ENCODE peak calls at places on chromosomes 11 and 22, in six cellular contexts. T is prostate gland, L is brain microvascular endothelial cell, N is GM12865, K is AG04450, G is body of pancreas. A is an unnamed sample.

GRCh38 chr22:26259510-26259909 is 90.2 kb downstream of the SEZ6L start:
- DNase-seq in K (no peak), L (no peak), N (peak; percentile 32), T (no peak), G (no peak), A (no peak)

GRCh38 chr11:71451596-71452353 is 1.2 kb upstream of the NADSYN1 start:
- DNase-seq in N (peak; percentile 23), G (peak; percentile 60), L (no peak), K (no peak), T (no peak), A (no peak)

GRCh38 chr22:49671331-49672012 is 156.2 kb downstream of the BRD1 start:
- DNase-seq in K (no peak), T (no peak), G (no peak), N (no peak), L (no peak), A (no peak)

GRCh38 chr11:6681949-6682348 is 1.2 kb downstream of the MRPL17 start:
- DNase-seq in L (peak; percentile 15), G (peak; percentile 16), N (peak; percentile 25), K (no peak), T (no peak), A (no peak)

GRCh38 chr11:2844116-2844515 is 41.5 kb downstream of the CDKN1C start:
- DNase-seq in T (no peak), K (no peak), L (no peak), G (no peak), N (no peak), A (no peak)

GRCh38 chr11:8356731-8357504 is 93.2 kb upstream of the LMO1 start:
- DNase-seq in T (no peak), G (peak; percentile 19), L (no peak), N (no peak), K (no peak), A (peak; percentile 29)

GRCh38 chr22:42296883-42297282 is 26.4 kb upstream of the TCF20 start:
- DNase-seq in K (no peak), G (no peak), N (no peak), L (no peak), T (no peak), A (no peak)

GRCh38 chr11:57787205-57787604 is 25.6 kb downstream of the CTNND1 start:
- DNase-seq in T (no peak), N (no peak), L (no peak), K (no peak), G (no peak), A (no peak)

GRCh38 chr11:42778193-42778592 is 533.6 kb upstream of the API5 start:
- DNase-seq in K (no peak), G (no peak), N (no peak), L (no peak), T (no peak), A (no peak)

GRCh38 chr11:368414-369335 is 624 bp upstream of the B4GALNT4 start:
- DNase-seq in K (no peak), T (no peak), G (no peak), N (no peak), L (peak; percentile 7), A (no peak)

GRCh38 chr11:115054541-115055538 is 376.5 kb downstream of the NXPE2 start:
- DNase-seq in L (no peak), K (no peak), N (no peak), T (no peak), G (no peak), A (no peak)

GRCh38 chr11:34381775-34382174 is 24.0 kb upstream of the ABTB2 start:
- DNase-seq in T (no peak), N (no peak), L (no peak), G (no peak), K (no peak), A (no peak)

GRCh38 chr11:86802146-86802545 is 1.8 kb downstream of the PRSS23 start:
- DNase-seq in K (no peak), L (no peak), G (no peak), N (no peak), T (no peak), A (no peak)

GRCh38 chr11:86800956-86801264 is 568 bp downstream of the PRSS23 start:
- DNase-seq in L (no peak), T (no peak), G (no peak), K (no peak), N (no peak), A (no peak)

GRCh38 chr11:86798988-86799387 is 1.4 kb upstream of the PRSS23 start:
- DNase-seq in G (no peak), K (peak; percentile 30), L (peak; percentile 88), T (no peak), N (no peak), A (no peak)

GRCh38 chr11:86799680-86800075 is 664 bp upstream of the PRSS23 start:
- DNase-seq in G (no peak), T (no peak), N (no peak), L (no peak), K (no peak), A (no peak)

DNA sequence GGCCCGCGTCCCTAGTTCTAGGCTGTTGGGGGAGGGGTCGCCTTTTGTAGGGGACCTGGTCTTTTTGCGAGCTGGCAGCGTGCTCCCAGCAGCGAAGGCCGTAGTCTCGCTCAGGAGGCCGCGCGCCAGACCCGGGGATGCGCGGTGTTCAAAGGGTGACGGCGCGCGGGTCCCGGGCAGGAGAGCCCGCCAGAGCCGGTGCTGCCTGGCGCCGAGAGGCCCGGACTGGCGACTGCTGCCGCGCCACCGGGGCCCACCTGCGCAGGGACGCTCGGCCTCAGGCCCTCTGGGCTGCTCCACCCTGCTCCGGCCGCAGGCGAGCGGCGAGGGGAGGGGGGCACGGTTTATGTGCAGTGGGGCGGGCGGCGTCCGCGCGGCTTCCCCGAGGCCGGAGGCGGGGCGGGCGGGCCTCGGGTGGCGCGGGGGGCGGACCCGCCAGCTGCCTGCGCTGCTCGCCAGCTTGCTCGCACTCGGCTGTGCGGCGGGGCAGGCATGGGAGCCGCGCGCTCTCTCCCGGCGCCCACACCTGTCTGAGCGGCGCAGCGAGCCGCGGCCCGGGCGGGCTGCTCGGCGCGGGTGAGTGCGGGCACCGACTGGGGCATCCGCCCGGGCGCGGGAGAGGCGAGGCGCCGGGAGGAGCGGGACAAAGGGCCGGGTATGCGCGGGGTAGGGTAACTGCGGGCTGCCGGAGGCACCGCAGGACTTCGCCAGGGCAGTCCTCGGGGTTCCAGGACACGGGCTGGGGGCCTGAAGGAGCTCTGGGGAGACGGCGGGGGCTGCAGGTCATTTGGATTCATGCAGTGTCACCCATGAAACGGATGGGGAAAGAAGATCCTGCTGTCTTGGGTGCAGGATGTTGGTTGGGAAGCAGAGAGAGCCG is at the start of gene PRSS23:
- DNase-seq in T (peak; percentile 68), N (no peak), G (peak; percentile 83), K (no peak), L (no peak), A (no peak)
- H3K4me3 ChIP-seq in T (peak within 1 kb of the TSS; percentile 78), N (no peak within 1 kb of the TSS), G (peak within 1 kb of the TSS; percentile 42), K (peak within 1 kb of the TSS; percentile 73), L (peak within 1 kb of the TSS; percentile 84), A (peak within 1 kb of the TSS; percentile 75)

GRCh38 chr11:95989780-95990179 is 65.9 kb upstream of the MTMR2 start:
- DNase-seq in T (no peak), L (no peak), N (no peak), G (no peak), K (no peak), A (no peak)
- TF ChIP-seq CTCF in T (no peak), L (no peak), N (no peak), G (no peak), K (no peak), A (no peak)

DNA sequence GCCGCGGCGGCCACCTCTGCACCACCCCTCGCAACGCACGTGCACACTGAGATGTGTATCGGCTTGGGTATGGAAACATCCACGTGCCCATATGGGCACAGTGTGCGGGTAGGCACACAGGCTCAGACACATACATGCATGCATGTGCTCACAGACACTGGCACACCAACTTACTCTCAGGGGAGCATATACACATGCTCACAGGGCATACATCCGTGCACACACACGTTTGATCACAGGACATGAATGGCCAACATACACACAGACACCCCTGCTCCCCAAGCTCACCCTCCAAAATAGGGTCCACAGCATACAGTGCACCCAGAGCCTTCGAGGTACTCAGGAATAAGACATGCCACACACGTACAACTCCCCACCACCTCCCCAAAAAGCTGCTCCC is 52.9 kb downstream of the SLC22A12 start:
- DNase-seq in L (no peak), K (no peak), N (no peak), G (no peak), T (no peak), A (no peak)
- H3K4me3 ChIP-seq in L (no peak overlapping the region), K (no peak overlapping the region), N (no peak overlapping the region), G (no peak overlapping the region), T (no peak overlapping the region), A (no peak overlapping the region)

DNA sequence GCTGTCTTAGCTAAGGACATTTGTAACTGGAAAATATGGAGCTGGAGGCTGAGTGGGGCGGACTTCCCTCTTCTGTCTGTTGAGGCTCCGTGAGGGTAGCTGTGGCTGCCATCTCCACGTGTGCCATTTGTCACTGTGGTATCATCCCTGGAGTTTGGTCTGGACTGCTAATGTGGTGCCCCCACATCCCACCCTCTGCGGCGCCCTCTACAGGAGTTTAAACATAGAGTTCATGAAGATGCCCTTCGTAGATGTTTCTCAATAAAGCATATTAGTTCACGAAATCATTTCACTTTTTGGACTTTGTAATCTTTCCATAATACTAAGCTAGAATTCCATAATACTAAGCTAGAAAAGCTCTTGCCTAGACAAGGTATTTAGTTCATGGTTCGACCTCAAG is 52.4 kb downstream of the TECTA start:
- DNase-seq in K (no peak), G (no peak), N (no peak), T (no peak), L (no peak), A (no peak)
- TF ChIP-seq CTCF in K (no peak), G (no peak), N (no peak), T (no peak), L (no peak), A (no peak)

GRCh38 chr11:65640483-65641207 is 2.7 kb downstream of the SIPA1 start:
- DNase-seq in K (no peak), G (peak; percentile 31), N (peak; percentile 59), L (no peak), T (no peak), A (no peak)
- H3K4me3 ChIP-seq in K (no peak overlapping the region), G (no peak overlapping the region), N (peak overlapping the region; percentile 91), L (no peak overlapping the region), T (no peak overlapping the region), A (no peak overlapping the region)

DNA sequence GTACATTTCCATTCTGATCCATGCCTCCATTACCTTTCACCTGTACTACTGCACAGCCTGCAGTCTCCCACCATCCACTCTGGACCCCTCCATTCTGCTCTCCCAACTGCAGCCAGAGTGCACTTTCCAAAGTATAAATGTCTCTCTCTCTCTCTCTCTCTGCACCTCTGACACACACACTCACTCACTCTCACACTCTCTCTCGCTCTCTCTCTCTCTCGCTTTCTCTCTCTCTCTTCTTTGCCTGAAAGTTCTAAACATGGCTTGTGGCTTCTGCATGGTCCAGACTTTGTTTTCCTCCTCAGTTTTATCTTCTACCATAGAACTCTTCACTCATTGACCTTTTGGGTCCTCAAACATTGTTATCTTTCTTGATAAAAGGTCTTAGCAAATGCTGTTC is 76.6 kb downstream of the WNT11 start:
- DNase-seq in L (no peak), N (no peak), T (no peak), G (no peak), K (no peak), A (no peak)
- TF ChIP-seq CTCF in L (no peak), N (no peak), T (no peak), G (no peak), K (no peak), A (no peak)

DNA sequence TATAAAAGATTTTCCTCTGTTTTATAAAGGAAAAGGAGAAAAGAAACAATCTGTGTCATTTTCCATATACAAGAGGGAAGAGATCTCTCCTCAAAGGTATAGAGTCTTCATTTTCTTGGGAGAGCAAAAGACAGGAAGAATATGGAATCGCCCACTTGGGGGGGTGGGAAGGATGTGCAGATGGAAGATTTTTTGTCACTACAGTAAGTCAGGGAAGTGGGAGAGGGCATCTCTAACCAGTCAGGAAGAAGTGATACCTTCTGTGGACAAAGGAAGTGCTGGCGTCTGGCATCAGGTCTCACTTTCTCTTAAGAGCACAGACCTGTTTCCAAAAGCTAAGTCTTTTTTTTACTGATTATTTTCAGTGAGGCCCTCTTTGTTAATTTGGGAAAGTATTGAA is 1.4 kb downstream of the PRR14L start:
- DNase-seq in G (no peak), L (no peak), T (no peak), K (no peak), N (peak; percentile 33), A (no peak)
- H3K4me3 ChIP-seq in G (no peak overlapping the region), L (peak overlapping the region; percentile 95), T (no peak overlapping the region), K (peak overlapping the region; percentile 87), N (peak overlapping the region; percentile 71), A (peak overlapping the region; percentile 91)